ENCODE peak calls at places on chromosomes 12 and 14, in ten cellular contexts. A is lower leg skin, Q is adrenal gland, Y is A549, F is IMR-90, G is HCT116, J is spleen, D is tibial nerve, Z is H54, B is K562. E is an unnamed sample.

GRCh38 chr14:53285064-53285463 is 131.9 kb upstream of the DDHD1 start:
- DNase-seq in G (no peak), D (no peak), A (no peak), Q (no peak), J (no peak), Z (no peak), F (no peak), B (no peak), Y (no peak), E (no peak)

GRCh38 chr12:93853698-93854478 is 176.7 kb downstream of the CRADD start:
- DNase-seq in F (no peak), G (no peak), Y (no peak), Q (no peak), D (no peak), J (no peak), Z (no peak), B (no peak), A (no peak), E (no peak)

GRCh38 chr12:68899251-68899771 is 33.7 kb downstream of the CPM start:
- DNase-seq in F (peak), G (peak), Z (no peak), B (no peak), D (no peak), Y (peak), J (no peak), A (peak), Q (peak), E (no peak)

GRCh38 chr14:97282210-97282609 is 485.0 kb downstream of the VRK1 start:
- DNase-seq in A (no peak), D (no peak), J (no peak), F (no peak), B (no peak), Z (no peak), Q (no peak), Y (no peak), G (no peak), E (no peak)

GRCh38 chr12:46260153-46260912 is 8.5 kb downstream of the SLC38A1 start:
- DNase-seq in D (no peak), J (no peak), Y (no peak), G (no peak), Z (no peak), Q (no peak), F (peak), A (no peak), B (no peak), E (no peak)

GRCh38 chr14:57057803-57058202 is 210.9 kb downstream of the EXOC5 start:
- DNase-seq in D (no peak), F (no peak), Y (no peak), J (no peak), B (no peak), Q (no peak), A (no peak), Z (no peak), G (no peak), E (peak)

GRCh38 chr14:88312262-88312661 is 10.8 kb downstream of the KCNK10 start:
- DNase-seq in G (no peak), D (no peak), J (no peak), A (no peak), Q (no peak), F (no peak), Y (no peak), Z (no peak), B (no peak), E (no peak)

GRCh38 chr12:80099259-80099658 is at the start of gene OTOGL:
- DNase-seq in Q (no peak), D (no peak), Y (no peak), F (peak), B (no peak), G (no peak), J (no peak), A (no peak), Z (no peak), E (no peak)

GRCh38 chr12:108722992-108723766 is 8.1 kb downstream of the CORO1C start:
- DNase-seq in A (peak), G (no peak), Z (no peak), F (peak), B (no peak), D (no peak), Q (no peak), Y (peak), J (no peak), E (no peak)

GRCh38 chr14:59296508-59296907 is 108.0 kb downstream of the DAAM1 start:
- DNase-seq in Z (no peak), J (no peak), B (no peak), F (no peak), G (no peak), D (no peak), A (no peak), Y (no peak), Q (no peak), E (no peak)

GRCh38 chr14:81388236-81388801 is 11.8 kb downstream of the STON2 start:
- DNase-seq in Y (no peak), A (no peak), J (no peak), B (no peak), G (no peak), F (no peak), Q (no peak), D (no peak), Z (no peak), E (no peak)

GRCh38 chr12:66118240-66118891 is 12.2 kb downstream of the LLPH start:
- DNase-seq in D (no peak), Z (peak), B (no peak), Q (no peak), J (no peak), G (no peak), A (no peak), Y (no peak), F (peak), E (no peak)

GRCh38 chr14:20732477-20732876 is 13.2 kb upstream of the EDDM3A start:
- DNase-seq in D (no peak), Q (no peak), B (no peak), A (no peak), Z (no peak), Y (no peak), J (no peak), G (no peak), F (no peak), E (no peak)

GRCh38 chr12:2198088-2198501 is 145.3 kb downstream of the CACNA1C start:
- DNase-seq in D (no peak), J (no peak), F (peak), A (no peak), Q (no peak), Y (no peak), B (no peak), G (peak), Z (peak), E (no peak)

GRCh38 chr14:76486251-76486743 is 110.4 kb downstream of the ESRRB start:
- DNase-seq in F (no peak), B (no peak), Z (no peak), G (no peak), A (no peak), J (peak), Q (no peak), D (no peak), Y (no peak), E (no peak)

GRCh38 chr14:32627545-32628298 is 298.6 kb downstream of the AKAP6 start:
- DNase-seq in Y (no peak), D (no peak), Z (no peak), J (no peak), Q (no peak), G (no peak), A (no peak), F (no peak), B (no peak), E (no peak)

GRCh38 chr14:72024043-72024407 is 91.8 kb downstream of the RGS6 start:
- DNase-seq in Y (no peak), D (no peak), B (peak), Q (peak), Z (peak), G (peak), J (no peak), A (peak), F (peak), E (peak)

GRCh38 chr12:32680787-32681186 is 1.7 kb downstream of the DNM1L start:
- DNase-seq in F (no peak), Y (no peak), A (no peak), D (no peak), B (no peak), G (no peak), Z (no peak), Q (no peak), J (no peak), E (peak)

GRCh38 chr14:88321692-88322504 is 1.2 kb downstream of the KCNK10 start:
- DNase-seq in G (no peak), B (no peak), J (no peak), F (no peak), A (no peak), Z (no peak), Y (no peak), Q (no peak), D (no peak), E (no peak)

GRCh38 chr14:90383731-90384542 is 12.9 kb upstream of the CALM1 start:
- DNase-seq in D (peak), Z (no peak), G (no peak), Y (no peak), F (peak), B (peak), A (peak), J (peak), Q (peak), E (peak)

GRCh38 chr12:122345042-122345441 is 77.4 kb downstream of the CLIP1 start:
- DNase-seq in B (no peak), J (no peak), D (no peak), A (no peak), G (no peak), Y (no peak), F (no peak), Z (no peak), Q (no peak), E (no peak)

GRCh38 chr12:94186461-94187237 is 38.3 kb downstream of the PLXNC1 start:
- DNase-seq in Z (no peak), J (no peak), Q (peak), Y (no peak), D (peak), B (no peak), F (peak), G (no peak), A (no peak), E (no peak)

GRCh38 chr14:71705460-71705859 is 226.8 kb upstream of the RGS6 start:
- DNase-seq in F (peak), G (no peak), B (no peak), Z (no peak), D (no peak), Q (no peak), A (no peak), Y (no peak), J (no peak), E (no peak)

GRCh38 chr12:51647647-51648046 is 56.6 kb downstream of the SCN8A start:
- DNase-seq in Q (no peak), G (no peak), D (no peak), J (no peak), Z (no peak), Y (no peak), B (no peak), F (no peak), A (no peak), E (no peak)

GRCh38 chr12:132131229-132131628 is 12.9 kb downstream of the DDX51 start:
- DNase-seq in G (no peak), J (no peak), B (no peak), F (no peak), D (no peak), Z (no peak), Y (no peak), Q (no peak), A (no peak), E (no peak)

GRCh38 chr12:89862511-89863331 is 154.1 kb upstream of the ATP2B1 start:
- DNase-seq in Y (no peak), Z (no peak), A (peak), Q (peak), D (no peak), B (no peak), F (no peak), J (peak), G (no peak), E (peak)

GRCh38 chr12:4809449-4810218 is 89.4 kb downstream of the GALNT8 start:
- DNase-seq in Z (no peak), B (no peak), A (no peak), J (no peak), D (no peak), G (no peak), Q (no peak), Y (no peak), F (no peak), E (no peak)

GRCh38 chr12:9647825-9648700 is 21.4 kb upstream of the CLEC2D start:
- DNase-seq in F (peak), Y (peak), A (peak), Q (peak), J (peak), G (no peak), D (peak), B (peak), Z (peak), E (peak)

GRCh38 chr12:18747960-18748359 is 10.0 kb downstream of the CAPZA3 start:
- DNase-seq in Y (no peak), D (no peak), A (no peak), J (no peak), F (peak), G (no peak), Z (peak), Q (no peak), B (no peak), E (no peak)

GRCh38 chr12:11650279-11650696 is 814 bp downstream of the ETV6 start:
- DNase-seq in Z (no peak), A (no peak), B (peak), D (no peak), Q (peak), J (no peak), G (no peak), Y (no peak), F (no peak), E (no peak)

GRCh38 chr12:67786086-67786485 is 137.5 kb downstream of the DYRK2 start:
- DNase-seq in Z (no peak), F (no peak), D (no peak), J (no peak), G (no peak), Q (no peak), Y (no peak), A (no peak), B (no peak), E (no peak)

GRCh38 chr12:57765003-57765697 is 1.7 kb downstream of the CYP27B1 start:
- DNase-seq in Y (peak), Z (no peak), G (no peak), F (peak), B (no peak), D (no peak), J (peak), A (no peak), Q (peak), E (peak)

GRCh38 chr12:1797011-1797901 is 23.1 kb upstream of the LRTM2 start:
- DNase-seq in A (no peak), G (no peak), Z (no peak), B (no peak), F (no peak), Y (no peak), Q (no peak), J (peak), D (peak), E (peak)

GRCh38 chr14:89206426-89206825 is 210.6 kb downstream of the FOXN3 start:
- DNase-seq in F (no peak), B (no peak), Z (no peak), D (no peak), Y (no peak), A (no peak), G (no peak), J (no peak), Q (no peak), E (no peak)

GRCh38 chr14:94689218-94689984 is 77.2 kb downstream of the SERPINA3 start:
- DNase-seq in B (peak), Q (peak), Z (peak), A (peak), J (peak), Y (peak), G (no peak), F (peak), D (peak), E (peak)

GRCh38 chr12:63220921-63221320 is 69.9 kb upstream of the AVPR1A start:
- DNase-seq in B (no peak), Y (no peak), Z (no peak), Q (no peak), G (no peak), F (no peak), D (no peak), J (no peak), A (no peak), E (no peak)

GRCh38 chr14:68501171-68501570 is 291.7 kb downstream of the ZFP36L1 start:
- DNase-seq in Q (peak), A (no peak), Y (no peak), G (no peak), F (no peak), B (no peak), D (no peak), J (no peak), Z (no peak), E (no peak)
- TF ChIP-seq POLR2A in Q (no peak), A (no peak), Y (no peak), G (no peak), F (no peak), B (no peak), D (no peak), J (no peak), Z (no peak), E (no peak)

GRCh38 chr14:51848120-51848519 is 12.3 kb upstream of the GNG2 start:
- DNase-seq in J (no peak), B (no peak), D (no peak), G (no peak), Z (no peak), Y (no peak), Q (no peak), A (no peak), F (no peak), E (no peak)
- TF ChIP-seq POLR2A in J (no peak), B (no peak), D (no peak), G (no peak), Z (no peak), Y (no peak), Q (no peak), A (no peak), F (no peak), E (no peak)

GRCh38 chr14:101899263-101899662 is 65.1 kb upstream of the DYNC1H1 start:
- DNase-seq in Z (no peak), B (peak), J (no peak), Q (no peak), G (no peak), D (no peak), Y (no peak), F (no peak), A (no peak), E (no peak)
- TF ChIP-seq POLR2A in Z (no peak), B (peak), J (no peak), Q (no peak), G (no peak), D (no peak), Y (no peak), F (no peak), A (no peak), E (no peak)

DNA sequence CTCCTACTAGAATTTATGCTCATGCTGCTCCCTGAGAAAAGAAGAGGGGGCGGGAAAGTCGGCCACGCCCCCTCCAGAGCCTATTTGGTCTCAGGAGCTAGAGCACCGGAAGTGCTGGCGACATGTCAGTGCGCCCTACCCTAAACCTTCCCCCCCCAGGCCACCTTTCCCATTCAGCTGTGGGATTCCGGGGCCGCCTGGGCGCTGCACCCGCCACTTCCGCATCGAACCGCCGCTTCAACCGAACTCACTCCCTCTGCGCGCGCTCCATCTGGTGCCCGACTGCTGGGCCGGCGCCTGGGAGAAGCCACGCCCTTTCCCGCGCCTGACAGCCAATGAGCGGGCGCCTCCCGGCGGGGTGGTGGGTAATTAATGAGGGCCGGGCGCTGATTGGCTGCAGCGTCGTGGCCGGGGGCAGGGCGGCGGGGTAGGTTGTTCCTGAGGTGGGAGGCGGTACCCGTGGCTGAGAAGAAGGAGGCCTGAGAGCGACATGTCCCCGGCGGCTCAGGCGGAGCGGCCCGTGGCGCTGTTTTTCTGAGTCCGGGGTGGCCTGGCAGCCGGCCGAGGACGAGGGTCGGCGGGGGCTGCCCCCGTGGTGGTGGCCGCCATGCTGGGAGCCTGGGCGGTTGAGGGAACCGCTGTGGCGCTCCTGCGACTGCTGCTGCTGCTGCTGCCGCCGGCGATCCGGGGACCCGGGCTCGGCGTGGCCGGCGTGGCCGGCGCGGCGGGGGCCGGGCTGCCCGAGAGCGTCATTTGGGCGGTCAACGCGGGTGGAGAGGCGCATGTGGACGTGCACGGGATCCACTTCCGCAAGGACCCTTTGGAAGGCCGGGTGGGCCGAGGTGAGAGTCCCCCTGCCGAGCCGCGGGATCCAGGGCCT is at the start of gene MLEC:
- DNase-seq in G (peak), Y (peak), Q (peak), A (peak), F (peak), Z (peak), J (peak), D (peak), B (peak), E (peak)
- TF ChIP-seq POLR2A in G (peak), Y (peak), Q (peak), A (no peak), F (peak), Z (peak), J (no peak), D (peak), B (peak), E (peak)

E was measured in erythroblast.